ENCODE peak calls at places on chromosomes 13 and 19, in four cellular contexts. I is K562, R is HepG2, W is WTC11. N is an unnamed sample.

GRCh38 chr19:7482584-7483439 is 6.0 kb downstream of the PEX11G start:
- DNase-seq in I (peak), R (no peak), W (peak), N (no peak)

GRCh38 chr13:20828540-20829364 is 55.0 kb upstream of the EEF1AKMT1 start:
- DNase-seq in I (peak), R (peak), W (no peak), N (peak)

GRCh38 chr19:38388310-38389100 is at the start of gene SPRED3:
- DNase-seq in I (no peak), R (no peak), W (peak), N (no peak)

GRCh38 chr13:38361551-38362262 is 12.1 kb downstream of the UFM1 start:
- DNase-seq in I (no peak), R (no peak), W (no peak), N (no peak)

GRCh38 chr19:12774588-12775555 is at the start of gene HOOK2:
- DNase-seq in I (no peak), R (no peak), W (peak), N (no peak)

GRCh38 chr19:53945441-53945840 is 17.3 kb upstream of the CACNG8 start:
- DNase-seq in I (no peak), R (no peak), W (peak), N (no peak)

GRCh38 chr13:27962982-27963381 is 6.1 kb downstream of the CDX2 start:
- DNase-seq in I (no peak), R (no peak), W (no peak), N (no peak)

GRCh38 chr13:61766667-61767058 is 351.0 kb upstream of the PCDH20 start:
- DNase-seq in I (no peak), R (no peak), W (no peak), N (no peak)

GRCh38 chr19:45462174-45462573 is 5.6 kb upstream of the FOSB start:
- DNase-seq in I (no peak), R (no peak), W (no peak), N (no peak)

GRCh38 chr13:28316129-28316528 is 177.8 kb downstream of the PAN3 start:
- DNase-seq in I (no peak), R (peak), W (no peak), N (no peak)

GRCh38 chr19:48668332-48668731 is 4.5 kb downstream of the NTN5 start:
- DNase-seq in I (no peak), R (no peak), W (no peak), N (no peak)

DNA sequence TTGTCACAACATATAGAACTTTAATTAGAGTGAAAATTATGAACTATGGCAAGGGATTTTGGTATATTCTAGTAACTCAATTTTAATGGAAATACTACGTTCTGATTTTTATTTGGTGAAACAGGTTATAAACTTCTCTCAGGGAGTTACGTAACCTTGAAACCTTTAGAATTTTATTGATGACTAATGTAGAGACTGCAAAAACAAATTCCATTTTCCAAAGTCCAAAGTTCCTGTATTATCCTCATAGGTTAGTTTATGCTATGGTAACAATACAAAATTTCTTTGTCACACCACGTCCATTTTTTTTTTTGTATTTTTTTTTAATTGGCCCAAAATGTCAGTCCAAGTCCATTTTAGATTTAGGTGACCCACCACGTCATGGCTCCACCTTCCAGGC is 185.7 kb downstream of the KLF5 start:
- DNase-seq in I (no peak), R (no peak), W (no peak), N (no peak)
- TF ChIP-seq CREB1 in I (no peak), R (no peak), W (no peak), N (no peak)

DNA sequence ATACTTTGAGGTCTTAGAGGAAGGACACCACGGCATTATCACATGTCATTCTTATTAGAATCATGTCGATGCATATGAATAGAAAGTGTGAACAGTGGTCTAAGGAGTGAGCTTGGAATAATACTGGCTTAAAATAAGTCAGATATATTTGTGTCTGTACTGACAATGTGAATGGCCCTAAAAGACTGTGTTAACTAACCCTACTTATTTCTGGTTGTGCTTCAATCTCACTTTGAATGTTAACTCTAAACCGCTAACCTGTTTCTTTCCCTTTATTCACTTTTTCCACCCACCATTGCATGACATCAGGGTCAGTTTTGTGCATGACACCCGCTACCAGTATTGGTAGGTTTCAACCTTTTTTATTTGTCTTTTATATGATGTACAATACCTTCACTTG is 69.1 kb upstream of the RAP2A start:
- DNase-seq in I (no peak), R (no peak), W (no peak), N (no peak)
- TF ChIP-seq ATF3 in I (no peak), R (no peak), W (no peak), N (no peak)

DNA sequence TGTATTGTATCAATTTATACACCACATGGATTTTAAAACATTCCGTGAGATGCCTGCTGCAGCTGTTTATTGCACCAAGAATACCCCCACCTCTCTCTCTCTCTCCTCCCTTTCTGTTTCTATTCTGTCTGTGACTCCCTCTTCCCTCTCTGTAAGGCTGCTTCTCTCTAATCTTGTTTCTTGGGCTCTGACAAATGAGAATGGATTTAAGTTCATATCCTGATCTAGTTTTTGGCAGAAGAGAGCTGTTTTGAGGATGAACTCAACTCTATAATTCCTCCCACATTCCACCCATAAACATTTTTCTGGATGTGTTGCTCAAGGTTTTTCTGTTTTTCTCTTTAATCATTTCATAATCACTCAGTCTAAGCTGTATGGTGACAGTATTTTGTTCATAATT is 144.3 kb upstream of the FRY start:
- DNase-seq in I (no peak), R (no peak), W (no peak), N (no peak)
- TF ChIP-seq NR2C2 in I (no peak), R (no peak), W (no peak), N (no peak)

DNA sequence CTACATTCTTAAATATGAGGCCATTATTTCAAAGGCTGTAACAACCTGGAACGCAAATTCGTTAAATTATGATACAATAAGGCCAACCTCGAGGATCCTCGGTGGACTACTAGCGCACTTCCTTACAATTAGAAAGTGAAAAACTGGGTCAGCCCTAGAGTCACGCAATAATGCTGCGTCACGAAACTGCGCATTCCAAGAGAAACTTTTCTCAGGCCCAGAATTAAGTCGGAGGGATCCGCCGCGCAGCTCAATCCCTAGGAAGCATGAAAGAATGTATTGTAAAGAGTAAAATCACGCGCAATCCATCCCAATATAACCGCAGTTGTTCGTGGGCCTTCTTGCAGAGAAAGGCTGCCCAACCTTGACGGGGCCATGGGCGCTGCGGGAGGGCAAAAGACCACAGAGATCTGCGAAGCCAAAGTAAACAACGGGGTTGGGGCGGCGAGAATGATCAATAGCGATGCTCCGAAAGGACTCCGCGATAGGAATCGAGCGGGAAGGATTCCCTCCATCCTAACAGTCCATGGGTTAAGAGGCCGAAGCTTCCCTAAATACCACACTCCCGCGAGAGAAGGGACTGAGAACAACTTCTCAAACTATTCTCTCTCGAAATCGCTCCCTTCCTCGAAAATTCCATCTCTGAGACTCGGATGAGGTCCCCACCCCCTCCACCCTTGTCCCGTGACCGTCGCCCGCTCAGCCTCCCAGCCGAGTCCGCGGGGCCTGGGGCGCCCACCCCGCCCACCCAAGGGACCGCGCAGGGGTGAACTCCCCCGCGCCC is 564 bp downstream of the SPART start:
- DNase-seq in I (peak), R (peak), W (peak), N (no peak)
- TF ChIP-seq CREB1 in I (peak), R (no peak), W (no peak), N (peak)

GRCh38 chr13:100378533-100378932 is 210.1 kb downstream of the GGACT start:
- DNase-seq in I (no peak), R (no peak), W (no peak), N (no peak)

GRCh38 chr13:100387416-100387815 is 201.2 kb downstream of the GGACT start:
- DNase-seq in I (no peak), R (no peak), W (no peak), N (no peak)

GRCh38 chr13:100381595-100382224 is 206.9 kb downstream of the GGACT start:
- DNase-seq in I (no peak), R (no peak), W (no peak), N (no peak)

GRCh38 chr13:100382787-100383186 is 205.8 kb downstream of the GGACT start:
- DNase-seq in I (no peak), R (no peak), W (no peak), N (no peak)
- TF ChIP-seq ATF3 in I (no peak), R (no peak), W (no peak), N (no peak)

GRCh38 chr13:33545492-33545891 is 259.9 kb upstream of the STARD13 start:
- DNase-seq in I (no peak), R (no peak), W (no peak), N (no peak)

GRCh38 chr13:33542309-33543088 is 256.9 kb upstream of the STARD13 start:
- DNase-seq in I (peak), R (peak), W (peak), N (peak)

GRCh38 chr13:33543089-33543459 is 257.5 kb upstream of the STARD13 start:
- DNase-seq in I (no peak), R (no peak), W (no peak), N (no peak)

GRCh38 chr13:33543631-33544030 is 258.1 kb upstream of the STARD13 start:
- DNase-seq in I (no peak), R (no peak), W (no peak), N (no peak)

GRCh38 chr13:33544308-33544707 is 258.8 kb upstream of the STARD13 start:
- DNase-seq in I (no peak), R (no peak), W (no peak), N (no peak)
- TF ChIP-seq NR2C2 in I (no peak), R (no peak), W (no peak), N (no peak)

GRCh38 chr13:90752070-90752469 is 595.4 kb upstream of the MIR17HG start:
- DNase-seq in I (no peak), R (no peak), W (no peak), N (no peak)
- TF ChIP-seq CREB1 in I (no peak), R (no peak), W (no peak), N (no peak)

DNA sequence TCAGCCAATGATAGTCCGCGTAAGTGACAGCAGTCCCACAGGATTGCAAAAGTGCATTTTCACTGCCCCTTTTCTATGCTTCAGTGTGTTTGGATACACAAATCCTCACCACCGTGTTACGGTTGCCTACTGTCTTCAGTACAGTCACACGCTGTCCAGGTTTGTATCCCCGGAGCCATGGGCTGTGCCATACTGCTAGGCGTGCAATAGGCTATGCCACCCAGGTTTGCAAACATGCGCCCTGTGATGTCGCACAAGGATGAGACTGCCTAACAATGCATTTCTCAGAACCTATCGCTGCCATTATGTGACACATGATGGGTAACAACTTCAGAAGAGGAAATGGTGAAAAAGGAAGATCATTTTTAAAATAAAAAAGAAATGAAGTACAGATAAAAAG is 16.8 kb upstream of the ADPRHL1 start:
- DNase-seq in I (no peak), R (no peak), W (no peak), N (no peak)
- TF ChIP-seq ATF3 in I (no peak), R (no peak), W (no peak), N (no peak)

N was measured in GM12878.